ENCODE peak calls at places on chromosomes 11 and 22, in five cellular contexts. E, T, B, Y and C are unnamed samples.
A peak's percentile ranks its signal among the peaks of the same experiment; 100 is the strongest.

GRCh38 chr11:134001101-134001500 is 44.3 kb upstream of the IGSF9B start:
- DNase-seq in E (no peak), T (no peak), B (no peak), Y (no peak), C (no peak)

GRCh38 chr11:130177782-130178181 is 18.2 kb downstream of the ST14 start:
- DNase-seq in E (no peak), T (no peak), B (no peak), Y (no peak), C (no peak)

GRCh38 chr11:38356255-38356654 is 1758.2 kb upstream of the RAG2 start:
- DNase-seq in E (no peak), T (no peak), B (no peak), Y (no peak), C (no peak)

GRCh38 chr11:123261345-123262106 is 66.5 kb upstream of the CLMP start:
- DNase-seq in E (no peak), T (peak; percentile 71), B (peak; percentile 76), Y (peak; percentile 13), C (peak; percentile 32)

GRCh38 chr11:94011478-94011877 is 9.7 kb upstream of the HEPHL1 start:
- DNase-seq in E (no peak), T (peak; percentile 85), B (no peak), Y (no peak), C (peak; percentile 85)

GRCh38 chr11:115421338-115422012 is 82.7 kb downstream of the CADM1 start:
- DNase-seq in E (no peak), T (no peak), B (no peak), Y (no peak), C (no peak)

GRCh38 chr11:60844045-60844869 is 2.3 kb downstream of the CCDC86 start:
- DNase-seq in E (no peak), T (no peak), B (no peak), Y (no peak), C (no peak)

GRCh38 chr22:22748297-22748743 is 103.9 kb downstream of the GGTLC2 start:
- DNase-seq in E (no peak), T (peak; percentile 31), B (no peak), Y (no peak), C (no peak)

GRCh38 chr11:15104166-15104565 is 10.6 kb upstream of the INSC start:
- DNase-seq in E (no peak), T (peak; percentile 21), B (no peak), Y (no peak), C (no peak)

GRCh38 chr11:10302744-10303557 is 1.9 kb upstream of the ADM start:
- DNase-seq in E (no peak), T (peak; percentile 67), B (peak; percentile 77), Y (no peak), C (peak; percentile 52)

GRCh38 chr22:28023036-28023435 is 104.0 kb upstream of the PITPNB start:
- DNase-seq in E (no peak), T (no peak), B (no peak), Y (no peak), C (no peak)

GRCh38 chr11:113193894-113194293 is 120.5 kb upstream of the TTC12 start:
- DNase-seq in E (peak; percentile 11), T (no peak), B (no peak), Y (no peak), C (no peak)

GRCh38 chr11:86999859-87000753 is 37.6 kb upstream of the TMEM135 start:
- DNase-seq in E (no peak), T (peak; percentile 35), B (no peak), Y (no peak), C (no peak)

GRCh38 chr11:113540416-113541330 is 65.5 kb upstream of the DRD2 start:
- DNase-seq in E (no peak), T (no peak), B (no peak), Y (no peak), C (no peak)

GRCh38 chr11:21411597-21411996 is 742.2 kb downstream of the NELL1 start:
- DNase-seq in E (no peak), T (no peak), B (no peak), Y (no peak), C (peak; percentile 62)

GRCh38 chr22:31584804-31585160 is 77.2 kb downstream of the PISD start:
- DNase-seq in E (no peak), T (no peak), B (no peak), Y (no peak), C (no peak)

GRCh38 chr22:45925811-45926351 is 51.1 kb downstream of the WNT7B start:
- DNase-seq in E (no peak), T (no peak), B (no peak), Y (no peak), C (no peak)

GRCh38 chr22:19832476-19833108 is 22.1 kb downstream of the GNB1L start:
- DNase-seq in E (no peak), T (no peak), B (no peak), Y (no peak), C (no peak)

GRCh38 chr22:43085658-43086606 is 3.3 kb downstream of the TTLL1 start:
- DNase-seq in E (peak; percentile 40), T (no peak), B (no peak), Y (no peak), C (no peak)

GRCh38 chr11:65425105-65425970 is 2.7 kb downstream of the NEAT1 start:
- DNase-seq in E (no peak), T (peak; percentile 80), B (peak; percentile 52), Y (no peak), C (no peak)

GRCh38 chr22:38569181-38569971 is 607 bp downstream of the DMC1 start:
- DNase-seq in E (no peak), T (no peak), B (no peak), Y (no peak), C (no peak)

GRCh38 chr11:121067453-121067852 is 33.6 kb upstream of the TECTA start:
- DNase-seq in E (no peak), T (no peak), B (no peak), Y (no peak), C (no peak)

GRCh38 chr22:46079093-46079860 is 71.0 kb upstream of the PPARA start:
- DNase-seq in E (no peak), T (peak; percentile 46), B (peak; percentile 51), Y (no peak), C (no peak)

GRCh38 chr22:46054091-46054877 is 77.3 kb upstream of the WNT7B start:
- DNase-seq in E (no peak), T (peak; percentile 39), B (peak; percentile 60), Y (no peak), C (no peak)

GRCh38 chr11:84097186-84097585 is 811.0 kb upstream of the CCDC90B start:
- DNase-seq in E (no peak), T (no peak), B (no peak), Y (no peak), C (no peak)

GRCh38 chr11:85884581-85885021 is 29.4 kb downstream of the CCDC83 start:
- DNase-seq in E (no peak), T (no peak), B (no peak), Y (no peak), C (no peak)

GRCh38 chr22:39115976-39116621 is 19.1 kb downstream of the APOBEC3H start:
- DNase-seq in E (no peak), T (no peak), B (no peak), Y (no peak), C (no peak)

GRCh38 chr11:8242113-8242475 is 21.6 kb downstream of the LMO1 start:
- DNase-seq in E (no peak), T (no peak), B (no peak), Y (no peak), C (no peak)

GRCh38 chr11:117817213-117818035 is 7.1 kb downstream of the FXYD2 start:
- DNase-seq in E (peak; percentile 93), T (peak; percentile 63), B (no peak), Y (peak; percentile 69), C (peak; percentile 69)

GRCh38 chr11:22674470-22675426 is 8.3 kb downstream of the GAS2 start:
- DNase-seq in E (no peak), T (no peak), B (no peak), Y (no peak), C (no peak)

GRCh38 chr11:61716478-61717285 is 35.8 kb upstream of the MYRF start:
- DNase-seq in E (no peak), T (no peak), B (no peak), Y (no peak), C (no peak)

GRCh38 chr11:27910186-27910941 is 197.6 kb downstream of the KIF18A start:
- DNase-seq in E (no peak), T (peak; percentile 76), B (peak; percentile 77), Y (no peak), C (peak; percentile 82)

DNA sequence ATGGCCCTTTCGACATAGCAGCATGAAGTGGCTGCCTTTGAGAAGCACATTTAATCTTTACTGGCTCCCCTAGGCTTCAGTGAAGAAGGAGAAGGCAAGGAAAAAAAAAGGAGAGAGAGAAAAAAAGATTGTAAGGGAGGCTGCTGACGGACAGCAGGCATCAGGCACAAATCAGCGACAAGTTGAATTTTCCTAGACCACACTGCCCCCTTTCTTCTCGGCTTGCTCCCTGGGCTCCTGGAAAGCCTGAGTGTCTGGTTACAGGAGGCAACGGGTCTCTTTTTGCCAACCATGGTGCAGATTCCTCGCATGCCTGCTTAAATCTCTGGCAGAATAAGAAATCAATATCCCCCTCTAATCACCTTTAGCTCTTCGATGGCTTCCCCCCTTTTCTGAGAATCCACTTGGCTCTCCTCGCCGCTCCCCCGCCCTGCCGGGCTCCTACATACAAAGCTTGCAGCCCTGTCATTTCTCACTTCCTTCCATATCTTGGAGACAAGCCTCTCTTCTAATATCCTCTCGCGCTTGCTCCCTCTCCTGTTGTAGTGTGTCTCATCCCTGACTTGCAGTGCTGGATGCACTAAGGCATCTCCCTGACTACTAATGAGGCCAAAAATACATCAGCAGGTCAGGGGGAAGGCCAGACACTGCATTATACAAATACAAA is 14.3 kb downstream of the BLID start:
- DNase-seq in E (no peak), T (peak; percentile 71), B (no peak), Y (no peak), C (peak; percentile 78)
- TF ChIP-seq CTCF in E (no peak), T (peak; percentile 71), B (no peak), Y (peak; percentile 76), C (peak; percentile 76)

DNA sequence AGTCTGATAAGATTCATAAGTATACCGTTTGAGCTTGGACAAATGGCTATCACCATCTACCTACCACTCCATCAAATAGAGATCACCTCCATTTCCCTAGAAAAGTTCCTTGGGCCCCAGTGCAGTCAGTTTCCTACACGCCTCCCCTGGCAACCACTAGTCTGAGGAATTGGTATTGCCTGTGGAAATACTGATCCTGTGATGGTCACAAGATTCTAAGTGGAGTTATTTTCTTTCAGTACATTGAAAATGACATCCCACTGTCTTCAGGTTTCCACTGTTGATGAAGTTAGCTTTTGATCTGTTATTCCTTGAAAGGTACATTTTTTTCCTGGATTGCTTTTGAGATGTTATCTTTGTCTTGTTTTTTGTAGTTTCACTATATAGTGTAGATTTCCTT is 4.6 kb upstream of the ACCSL start:
- DNase-seq in E (no peak), T (no peak), B (no peak), Y (no peak), C (no peak)
- H3K4me1 ChIP-seq in E (no peaks in the 10 kb centered on the region), T (no peaks in the 10 kb centered on the region), B (no peaks in the 10 kb centered on the region), Y (no peaks in the 10 kb centered on the region), C (no peaks in the 10 kb centered on the region)

GRCh38 chr22:44317163-44317455 is 4.4 kb upstream of the SHISAL1 start:
- DNase-seq in E (no peak), T (no peak), B (no peak), Y (no peak), C (no peak)
- H3K27ac ChIP-seq in E (no peak overlapping the region), T (no peak overlapping the region), B (no peak overlapping the region), Y (no peak overlapping the region), C (no peak overlapping the region)

DNA sequence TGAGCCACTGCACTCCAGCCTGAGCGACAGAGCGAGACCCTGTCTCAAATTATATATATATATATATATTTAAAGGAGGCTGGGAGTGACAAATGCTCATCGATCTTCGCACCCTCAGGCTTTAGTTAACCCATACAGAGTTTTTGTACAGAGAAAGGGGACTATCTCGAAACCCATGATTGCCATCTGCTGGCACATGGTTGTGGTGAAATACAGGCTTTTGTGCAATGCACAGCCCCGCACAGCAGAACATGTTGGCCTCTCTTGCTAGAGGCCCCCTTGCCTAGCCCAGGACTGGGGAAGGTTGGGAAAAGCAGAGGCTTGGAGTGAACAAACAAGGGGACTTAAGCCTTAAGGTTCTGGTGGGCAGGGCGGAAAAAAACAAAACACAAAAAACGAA is 3.6 kb downstream of the MYBPC3 start:
- DNase-seq in E (no peak), T (no peak), B (no peak), Y (no peak), C (no peak)
- TF ChIP-seq CTCF in E (peak; percentile 30), T (peak; percentile 20), B (no peak), Y (no peak), C (peak; percentile 32)